ENCODE peak calls at places on chromosomes 5 and 9, in seven cellular contexts. U is endodermal cell; G is IMR-90; J is A549; Q is cardiac muscle cell; X is tibial nerve; R is CD8-positive, alpha-beta T cell. T is an unnamed sample. For H3K9me3, the result is how much of the 10 kb centered on the place peaks cover.

GRCh38 chr9:109467936-109468335 is 30.2 kb downstream of the PTPN3 start:
- DNase-seq in U (no peak), G (peak), J (no peak), Q (peak), X (no peak), R (no peak), T (no peak)

GRCh38 chr5:171630047-171630669 is 155.5 kb upstream of the SMIM23 start:
- DNase-seq in U (peak), G (peak), J (peak), Q (peak), X (no peak), R (no peak), T (peak)

GRCh38 chr5:111254613-111255012 is 30.4 kb downstream of the CAMK4 start:
- DNase-seq in U (no peak), G (peak), J (no peak), Q (peak), X (no peak), R (no peak), T (no peak)

GRCh38 chr9:14924821-14925220 is 14.6 kb upstream of the FREM1 start:
- DNase-seq in U (no peak), G (peak), J (no peak), Q (peak), X (no peak), R (no peak), T (no peak)

GRCh38 chr5:11072556-11072955 is 311.5 kb upstream of the DAP start:
- DNase-seq in U (no peak), G (no peak), J (no peak), Q (no peak), X (no peak), R (no peak), T (peak)

GRCh38 chr5:126875303-126875785 is 98.4 kb downstream of the LMNB1 start:
- DNase-seq in U (no peak), G (no peak), J (no peak), Q (no peak), X (no peak), R (no peak), T (no peak)

GRCh38 chr5:159049844-159050318 is 49.8 kb downstream of the EBF1 start:
- DNase-seq in U (no peak), G (peak), J (no peak), Q (peak), X (no peak), R (no peak), T (no peak)

GRCh38 chr5:75055727-75056144 is 3.4 kb upstream of the GCNT4 start:
- DNase-seq in U (peak), G (peak), J (no peak), Q (peak), X (no peak), R (no peak), T (no peak)

GRCh38 chr5:108148715-108149139 is 233.2 kb downstream of the FBXL17 start:
- DNase-seq in U (no peak), G (peak), J (peak), Q (peak), X (no peak), R (no peak), T (no peak)

GRCh38 chr5:149037819-149038218 is 25.0 kb downstream of the SH3TC2 start:
- DNase-seq in U (no peak), G (no peak), J (no peak), Q (no peak), X (no peak), R (no peak), T (no peak)

GRCh38 chr5:28748446-28748845 is 1710.1 kb upstream of the CDH9 start:
- DNase-seq in U (no peak), G (no peak), J (no peak), Q (no peak), X (no peak), R (no peak), T (no peak)

GRCh38 chr5:114113604-114114003 is 248.3 kb upstream of the KCNN2 start:
- DNase-seq in U (no peak), G (no peak), J (no peak), Q (no peak), X (no peak), R (no peak), T (no peak)

GRCh38 chr9:82706781-82707180 is 356.2 kb downstream of the RASEF start:
- DNase-seq in U (no peak), G (no peak), J (no peak), Q (no peak), X (no peak), R (no peak), T (no peak)

GRCh38 chr5:1174122-1174936 is 27.1 kb upstream of the SLC6A19 start:
- DNase-seq in U (peak), G (peak), J (peak), Q (peak), X (peak), R (no peak), T (peak)

GRCh38 chr9:137296214-137297059 is 5.6 kb downstream of the NRARP start:
- DNase-seq in U (peak), G (peak), J (no peak), Q (peak), X (no peak), R (no peak), T (no peak)

GRCh38 chr5:141767671-141768070 is 85.6 kb upstream of the ARAP3 start:
- DNase-seq in U (no peak), G (no peak), J (no peak), Q (no peak), X (no peak), R (no peak), T (no peak)

GRCh38 chr5:141241496-141241895 is 3.7 kb upstream of the PCDHB15 start:
- DNase-seq in U (no peak), G (no peak), J (no peak), Q (no peak), X (no peak), R (no peak), T (no peak)

GRCh38 chr9:111657051-111657450 is 4.4 kb upstream of the GNG10 start:
- DNase-seq in U (no peak), G (no peak), J (no peak), Q (no peak), X (no peak), R (no peak), T (no peak)

GRCh38 chr5:76413746-76414145 is 10.7 kb downstream of the IQGAP2 start:
- DNase-seq in U (no peak), G (no peak), J (no peak), Q (no peak), X (no peak), R (no peak), T (no peak)

GRCh38 chr5:172666251-172666650 is 25.2 kb downstream of the NEURL1B start:
- DNase-seq in U (peak), G (peak), J (no peak), Q (peak), X (no peak), R (no peak), T (no peak)

GRCh38 chr5:122492675-122493074 is 180.6 kb downstream of the SNCAIP start:
- DNase-seq in U (peak), G (no peak), J (no peak), Q (peak), X (no peak), R (no peak), T (no peak)

GRCh38 chr5:117748336-117748735 is 1173.7 kb upstream of the SEMA6A start:
- DNase-seq in U (peak), G (no peak), J (no peak), Q (no peak), X (no peak), R (no peak), T (no peak)

GRCh38 chr5:131640043-131640856 is 5.2 kb upstream of the RAPGEF6 start:
- DNase-seq in U (no peak), G (peak), J (no peak), Q (no peak), X (no peak), R (no peak), T (no peak)

GRCh38 chr9:97529363-97530076 is 28.1 kb downstream of the TMOD1 start:
- DNase-seq in U (no peak), G (peak), J (peak), Q (peak), X (no peak), R (no peak), T (no peak)

GRCh38 chr9:137311171-137311970 is 9.3 kb upstream of the NRARP start:
- DNase-seq in U (peak), G (peak), J (no peak), Q (no peak), X (no peak), R (no peak), T (peak)

GRCh38 chr5:170736966-170737365 is 46.6 kb upstream of the GABRP start:
- DNase-seq in U (peak), G (no peak), J (no peak), Q (no peak), X (no peak), R (no peak), T (no peak)

GRCh38 chr9:111180801-111181200 is 142.5 kb upstream of the LPAR1 start:
- DNase-seq in U (no peak), G (no peak), J (no peak), Q (no peak), X (no peak), R (no peak), T (no peak)

GRCh38 chr9:69325409-69326212 is 596 bp downstream of the ENTREP1 start:
- DNase-seq in U (peak), G (no peak), J (peak), Q (no peak), X (no peak), R (no peak), T (peak)

GRCh38 chr9:122090287-122090883 is 2.7 kb downstream of the TTLL11 start:
- DNase-seq in U (no peak), G (no peak), J (no peak), Q (no peak), X (no peak), R (no peak), T (no peak)
- H3K27ac ChIP-seq in U (no peak), G (no peak), J (no peak), Q (no peak), X (no peak), R (no peak), T (no peak)

GRCh38 chr5:177509991-177510566 is 453 bp upstream of the DOK3 start:
- DNase-seq in U (no peak), G (no peak), J (no peak), Q (no peak), X (no peak), R (no peak), T (peak)
- H3K9me3 ChIP-seq in U (under half), G (under half), J (under half), Q (under half), X (under half), R (under half), T (under half)

GRCh38 chr9:30293231-30293630 is 2091.2 kb upstream of the ACO1 start:
- DNase-seq in U (no peak), G (no peak), J (no peak), Q (no peak), X (no peak), R (no peak), T (no peak)

GRCh38 chr9:30289435-30289834 is 2095.0 kb upstream of the ACO1 start:
- DNase-seq in U (no peak), G (no peak), J (no peak), Q (no peak), X (no peak), R (no peak), T (no peak)
- H3K27ac ChIP-seq in U (no peak), G (no peak), J (no peak), Q (no peak), X (no peak), R (no peak), T (no peak)

GRCh38 chr5:40700116-40700822 is 20.6 kb downstream of the PTGER4 start:
- DNase-seq in U (no peak), G (no peak), J (no peak), Q (no peak), X (no peak), R (no peak), T (no peak)
- H3K9me3 ChIP-seq in U (under half), G (under half), J (under half), Q (under half), X (under half), R (under half), T (under half)

GRCh38 chr9:93507780-93508179 is 54.4 kb upstream of the FAM120AOS start:
- DNase-seq in U (no peak), G (no peak), J (no peak), Q (no peak), X (no peak), R (no peak), T (no peak)

GRCh38 chr9:93505518-93506123 is 52.2 kb upstream of the FAM120AOS start:
- DNase-seq in U (no peak), G (no peak), J (no peak), Q (no peak), X (no peak), R (no peak), T (no peak)

GRCh38 chr9:93501406-93501805 is 48.0 kb upstream of the FAM120AOS start:
- DNase-seq in U (no peak), G (no peak), J (no peak), Q (no peak), X (no peak), R (no peak), T (no peak)

GRCh38 chr9:93500571-93501298 is 47.4 kb upstream of the FAM120AOS start:
- DNase-seq in U (no peak), G (no peak), J (peak), Q (no peak), X (no peak), R (no peak), T (no peak)

GRCh38 chr9:93503381-93503780 is 50.0 kb upstream of the FAM120AOS start:
- DNase-seq in U (no peak), G (no peak), J (no peak), Q (no peak), X (no peak), R (no peak), T (no peak)
- H3K27ac ChIP-seq in U (no peak), G (no peak), J (no peak), Q (no peak), X (no peak), R (no peak), T (no peak)

GRCh38 chr5:10023494-10023893 is 226.2 kb downstream of the ATPSCKMT start:
- DNase-seq in U (no peak), G (no peak), J (no peak), Q (no peak), X (no peak), R (no peak), T (no peak)
- H3K9me3 ChIP-seq in U (under half), G (under half), J (under half), Q (under half), X (under half), R (under half), T (under half)

GRCh38 chr5:69517763-69518212 is 25.2 kb downstream of the OCLN start:
- DNase-seq in U (no peak), G (peak), J (no peak), Q (peak), X (no peak), R (no peak), T (no peak)

GRCh38 chr5:69519285-69519684 is 26.7 kb downstream of the OCLN start:
- DNase-seq in U (no peak), G (no peak), J (no peak), Q (no peak), X (no peak), R (no peak), T (no peak)

GRCh38 chr5:69525490-69525889 is 32.9 kb downstream of the OCLN start:
- DNase-seq in U (no peak), G (no peak), J (no peak), Q (no peak), X (no peak), R (no peak), T (no peak)

GRCh38 chr5:69526660-69527059 is 33.3 kb upstream of the GTF2H2C start:
- DNase-seq in U (no peak), G (no peak), J (no peak), Q (no peak), X (no peak), R (no peak), T (no peak)

DNA sequence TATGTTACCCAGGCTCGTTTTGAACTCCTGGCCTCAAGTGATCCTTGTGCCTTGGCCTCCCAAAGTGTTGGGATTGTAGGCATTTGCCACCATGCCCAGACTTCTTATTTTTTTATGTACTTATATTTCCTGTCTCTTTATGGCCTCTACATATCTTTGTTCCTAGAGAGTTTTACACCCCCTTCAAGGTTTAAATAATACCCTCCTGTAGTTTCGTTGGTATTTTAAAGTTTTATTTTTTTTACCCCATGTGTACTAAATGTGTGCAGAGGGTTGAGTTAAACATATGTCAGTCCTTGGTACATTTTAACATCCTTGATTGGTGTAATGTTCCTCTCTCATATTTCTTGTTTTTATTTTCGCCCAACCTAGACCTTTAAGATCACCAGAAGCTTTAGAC is 29.4 kb downstream of the OCLN start:
- DNase-seq in U (no peak), G (no peak), J (no peak), Q (no peak), X (no peak), R (no peak), T (no peak)
- H3K27ac ChIP-seq in U (no peak), G (no peak), J (no peak), Q (no peak), X (no peak), R (no peak), T (peak)

GRCh38 chr5:116466740-116467139 is 107.9 kb downstream of the SEMA6A start:
- DNase-seq in U (no peak), G (no peak), J (no peak), Q (no peak), X (no peak), R (no peak), T (no peak)

GRCh38 chr5:116472274-116472673 is 102.3 kb downstream of the SEMA6A start:
- DNase-seq in U (no peak), G (no peak), J (no peak), Q (no peak), X (no peak), R (no peak), T (no peak)

GRCh38 chr5:116465411-116465810 is 109.2 kb downstream of the SEMA6A start:
- DNase-seq in U (no peak), G (no peak), J (no peak), Q (no peak), X (no peak), R (no peak), T (no peak)

GRCh38 chr5:116468583-116468982 is 106.0 kb downstream of the SEMA6A start:
- DNase-seq in U (no peak), G (no peak), J (no peak), Q (no peak), X (no peak), R (no peak), T (no peak)

GRCh38 chr5:116467444-116467843 is 107.2 kb downstream of the SEMA6A start:
- DNase-seq in U (no peak), G (no peak), J (no peak), Q (no peak), X (no peak), R (no peak), T (no peak)
- H3K9me3 ChIP-seq in U (under half), G (under half), J (under half), Q (under half), X (under half), R (under half), T (under half)

GRCh38 chr5:180823938-180824629 is 21.5 kb upstream of the MGAT1 start:
- DNase-seq in U (no peak), G (no peak), J (no peak), Q (no peak), X (no peak), R (no peak), T (no peak)

GRCh38 chr5:180829711-180830110 is 27.1 kb upstream of the MGAT1 start:
- DNase-seq in U (no peak), G (no peak), J (no peak), Q (no peak), X (no peak), R (no peak), T (no peak)

GRCh38 chr5:180824630-180825476 is 22.2 kb upstream of the MGAT1 start:
- DNase-seq in U (no peak), G (no peak), J (no peak), Q (peak), X (no peak), R (no peak), T (no peak)

GRCh38 chr5:180823346-180823745 is 20.7 kb upstream of the MGAT1 start:
- DNase-seq in U (no peak), G (no peak), J (no peak), Q (no peak), X (no peak), R (no peak), T (no peak)

DNA sequence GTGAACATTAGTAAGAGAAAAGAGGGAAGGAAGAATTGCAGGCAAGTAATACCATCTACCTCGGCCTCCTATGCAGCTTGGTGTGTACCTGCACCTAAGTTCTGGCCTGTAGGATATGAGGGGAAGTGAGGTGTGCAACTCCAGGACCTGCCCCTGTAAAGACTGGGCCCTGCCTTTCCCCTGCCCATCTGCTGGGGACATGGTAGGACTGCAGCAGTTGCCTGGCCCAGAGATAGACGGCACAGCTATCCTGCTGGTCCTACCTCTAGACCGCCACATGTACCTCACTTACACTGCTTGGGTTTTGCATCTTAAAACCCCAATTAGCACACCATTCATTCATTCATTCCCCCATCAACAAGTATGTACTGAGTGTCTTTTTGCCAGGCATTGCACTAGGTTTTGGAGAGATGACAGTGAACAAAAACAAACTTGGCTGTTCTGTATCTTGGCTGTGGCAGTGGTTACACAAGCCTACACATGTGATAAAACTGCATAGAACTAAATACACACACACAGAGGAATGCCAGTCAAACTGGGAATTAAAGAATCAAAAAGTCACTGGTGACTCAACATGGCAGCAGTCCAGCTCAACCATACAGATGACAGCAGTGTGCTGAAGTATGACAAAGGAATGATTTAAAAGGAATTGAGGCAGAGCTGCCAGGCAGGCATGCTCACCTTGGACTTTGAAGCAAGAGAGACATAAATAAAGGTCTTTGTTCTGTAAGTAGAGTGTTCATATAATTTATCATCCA is 23.3 kb upstream of the MGAT1 start:
- DNase-seq in U (no peak), G (peak), J (no peak), Q (peak), X (peak), R (no peak), T (peak)
- H3K27ac ChIP-seq in U (no peak), G (no peak), J (no peak), Q (no peak), X (peak), R (no peak), T (peak)

DNA sequence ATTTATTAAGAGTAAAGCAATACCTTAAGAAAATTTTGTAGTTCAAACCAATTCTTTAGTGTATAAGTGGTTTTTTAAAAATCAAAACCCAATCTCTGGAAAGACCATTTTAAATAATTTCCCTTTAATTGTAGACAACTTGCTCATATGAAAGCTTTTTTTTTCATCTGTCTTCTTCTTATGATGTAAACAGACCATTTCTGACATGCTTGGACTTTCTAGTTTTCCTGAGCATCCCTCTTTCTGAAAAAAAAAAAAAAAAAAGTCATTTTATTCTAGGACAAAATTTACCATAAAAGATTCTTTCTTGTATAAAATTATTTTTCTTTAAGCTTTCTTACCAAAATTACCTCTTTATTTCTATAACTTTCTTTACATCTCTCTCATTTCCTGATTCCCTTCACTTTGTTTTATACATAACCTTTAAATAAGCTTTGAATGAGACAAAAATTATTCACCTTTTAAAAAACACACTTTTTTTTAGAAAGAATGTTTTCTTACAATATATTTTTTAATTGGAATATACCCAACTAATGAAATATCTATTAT is 67.5 kb downstream of the COL15A1 start:
- DNase-seq in U (no peak), G (peak), J (no peak), Q (peak), X (no peak), R (no peak), T (no peak)
- H3K9me3 ChIP-seq in U (half or more), G (under half), J (under half), Q (under half), X (under half), R (under half), T (under half)